ENCODE peak calls at places on chromosomes 16 and 17, in five cellular contexts. J is HCT116, K is A549, P is endothelial cell of umbilical vein, R is K562. E is an unnamed sample.

GRCh38 chr17:4620531-4621101 is 20.9 kb downstream of the ALOX15 start:
- DNase-seq in J (no peak), K (no peak), R (no peak), P (no peak), E (no peak)

GRCh38 chr16:67936876-67937605 is 391 bp upstream of the PSMB10 start:
- DNase-seq in J (no peak), K (peak; percentile 56), P (peak; percentile 64), R (no peak), E (peak; percentile 93)

GRCh38 chr17:82315703-82316358 is 1.6 kb downstream of the CD7 start:
- DNase-seq in J (no peak), R (no peak), P (no peak), K (no peak), E (no peak)

GRCh38 chr17:17080181-17080631 is 37.9 kb downstream of the MPRIP start:
- DNase-seq in R (no peak), K (no peak), J (no peak), P (no peak), E (no peak)

GRCh38 chr17:59688008-59688407 is 19.2 kb downstream of the PTRH2 start:
- DNase-seq in J (no peak), R (no peak), P (no peak), K (no peak), E (no peak)

GRCh38 chr17:29089601-29090044 is 46.7 kb downstream of the PIPOX start:
- DNase-seq in R (no peak), J (no peak), K (no peak), P (no peak), E (no peak)

GRCh38 chr17:47949951-47950350 is 7.7 kb downstream of the PRR15L start:
- DNase-seq in J (no peak), K (no peak), P (no peak), R (no peak), E (no peak)

GRCh38 chr17:38457577-38458371 is 29.5 kb downstream of the ARHGAP23 start:
- DNase-seq in P (no peak), R (no peak), J (no peak), K (no peak), E (no peak)

GRCh38 chr17:78358538-78359215 is 1.2 kb downstream of the SOCS3 start:
- DNase-seq in J (no peak), P (peak; percentile 61), R (no peak), K (no peak), E (no peak)

GRCh38 chr16:4826980-4827379 is 20.1 kb downstream of the GLYR1 start:
- DNase-seq in P (no peak), K (no peak), R (no peak), J (no peak), E (no peak)

GRCh38 chr17:48728232-48729231 is at the start of gene HOXB13:
- DNase-seq in J (peak; percentile 75), K (peak; percentile 86), R (peak; percentile 54), P (peak; percentile 36), E (no peak)

GRCh38 chr16:86505185-86505898 is 5.0 kb upstream of the FOXF1 start:
- DNase-seq in K (no peak), R (no peak), J (no peak), P (no peak), E (peak; percentile 37)

GRCh38 chr17:75563063-75563758 is 24.4 kb upstream of the MYO15B start:
- DNase-seq in P (no peak), J (no peak), K (no peak), R (no peak), E (no peak)

GRCh38 chr16:49940464-49941224 is 84.4 kb upstream of the CNEP1R1 start:
- DNase-seq in R (no peak), J (no peak), P (no peak), K (no peak), E (no peak)

GRCh38 chr16:80129791-80130190 is 411.0 kb upstream of the DYNLRB2 start:
- DNase-seq in R (no peak), P (no peak), J (no peak), K (no peak), E (no peak)

GRCh38 chr17:2172447-2172938 is 117.6 kb downstream of the HIC1 start:
- DNase-seq in J (no peak), P (no peak), K (no peak), R (no peak), E (no peak)

GRCh38 chr16:17396762-17397498 is 73.8 kb downstream of the XYLT1 start:
- DNase-seq in K (no peak), P (peak; percentile 68), J (no peak), R (no peak), E (no peak)

GRCh38 chr16:84331998-84332780 is 36.1 kb upstream of the ATP2C2 start:
- DNase-seq in P (no peak), K (no peak), J (no peak), R (no peak), E (no peak)

GRCh38 chr16:84913315-84913714 is 93.5 kb downstream of the CRISPLD2 start:
- DNase-seq in R (no peak), P (no peak), K (no peak), J (no peak), E (peak; percentile 52)

GRCh38 chr17:82835122-82835521 is 4.7 kb downstream of the ZNF750 start:
- DNase-seq in J (no peak), R (no peak), K (no peak), P (no peak), E (peak; percentile 69)

GRCh38 chr17:19646788-19647696 is 1.5 kb upstream of the ALDH3A2 start:
- DNase-seq in J (peak; percentile 52), K (no peak), P (peak; percentile 53), R (no peak), E (peak; percentile 64)

GRCh38 chr16:84247341-84247740 is 7.5 kb upstream of the KCNG4 start:
- DNase-seq in R (no peak), P (no peak), J (no peak), K (no peak), E (no peak)

GRCh38 chr17:56850591-56850990 is 16.6 kb downstream of the DGKE start:
- DNase-seq in P (no peak), J (no peak), K (no peak), R (no peak), E (no peak)

GRCh38 chr16:56681939-56682702 is at the start of gene MT1X:
- DNase-seq in K (peak; percentile 85), R (peak; percentile 85), J (peak; percentile 81), P (peak; percentile 75), E (peak; percentile 92)

GRCh38 chr16:56677474-56677873 is 4.8 kb upstream of the MT1X start:
- DNase-seq in J (no peak), P (no peak), K (no peak), R (no peak), E (no peak)

GRCh38 chr16:56682703-56683397 is 580 bp downstream of the MT1X start:
- DNase-seq in P (no peak), R (no peak), J (no peak), K (no peak), E (peak; percentile 38)

GRCh38 chr16:56679078-56679730 is 3.1 kb upstream of the MT1X start:
- DNase-seq in R (no peak), K (no peak), P (no peak), J (no peak), E (no peak)

DNA sequence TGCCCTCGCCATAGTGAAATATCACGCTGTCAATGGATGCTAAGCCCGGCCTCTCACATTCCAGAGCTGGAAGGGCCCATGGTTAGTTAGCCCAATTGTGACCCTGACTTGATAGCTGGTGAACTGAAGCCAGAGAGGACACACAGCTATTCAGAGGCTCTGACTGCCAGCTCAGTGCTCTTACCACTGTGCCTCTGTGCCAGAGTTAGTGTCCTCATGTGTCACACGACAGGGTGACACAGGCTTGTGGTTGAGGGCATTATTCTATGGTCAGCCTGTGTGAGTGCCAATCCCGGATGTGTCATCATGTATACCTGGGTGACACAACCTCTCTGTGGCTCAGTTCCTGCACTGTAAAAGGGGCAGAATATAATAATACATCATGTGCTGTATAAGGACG is 2.5 kb upstream of the MT1X start:
- DNase-seq in K (no peak), P (no peak), J (peak; percentile 65), R (no peak), E (peak; percentile 40)
- TF ChIP-seq POLR2A in K (no peak), P (no peak), J (no peak), R (no peak), E (no peak)

GRCh38 chr17:859461-860195 is 77.5 kb downstream of the MRM3 start:
- DNase-seq in J (no peak), K (no peak), P (peak; percentile 80), R (no peak), E (no peak)
- TF ChIP-seq MAX in J (no peak), K (no peak), P (no peak), R (no peak), E (no peak)

GRCh38 chr16:87856796-87857228 is 12.5 kb downstream of the SLC7A5 start:
- DNase-seq in R (no peak), K (peak; percentile 2), J (no peak), P (no peak), E (peak; percentile 63)
- TF ChIP-seq POLR2A in R (no peak), K (no peak), J (no peak), P (no peak), E (no peak)

GRCh38 chr17:79985951-79986391 is 49.7 kb downstream of the TBC1D16 start:
- DNase-seq in P (no peak), J (no peak), R (no peak), K (no peak), E (no peak)

GRCh38 chr17:79984045-79984840 is 51.4 kb downstream of the TBC1D16 start:
- DNase-seq in K (no peak), P (no peak), J (no peak), R (no peak), E (no peak)

GRCh38 chr17:79985361-79985760 is 50.3 kb downstream of the TBC1D16 start:
- DNase-seq in K (no peak), P (no peak), R (no peak), J (no peak), E (no peak)

GRCh38 chr17:79983456-79983855 is 52.2 kb downstream of the TBC1D16 start:
- DNase-seq in R (no peak), P (no peak), K (no peak), J (no peak), E (no peak)

GRCh38 chr17:79984877-79985276 is 50.8 kb downstream of the TBC1D16 start:
- DNase-seq in K (no peak), P (no peak), J (no peak), R (no peak), E (no peak)
- TF ChIP-seq MAX in K (no peak), P (no peak), J (no peak), R (no peak), E (no peak)

DNA sequence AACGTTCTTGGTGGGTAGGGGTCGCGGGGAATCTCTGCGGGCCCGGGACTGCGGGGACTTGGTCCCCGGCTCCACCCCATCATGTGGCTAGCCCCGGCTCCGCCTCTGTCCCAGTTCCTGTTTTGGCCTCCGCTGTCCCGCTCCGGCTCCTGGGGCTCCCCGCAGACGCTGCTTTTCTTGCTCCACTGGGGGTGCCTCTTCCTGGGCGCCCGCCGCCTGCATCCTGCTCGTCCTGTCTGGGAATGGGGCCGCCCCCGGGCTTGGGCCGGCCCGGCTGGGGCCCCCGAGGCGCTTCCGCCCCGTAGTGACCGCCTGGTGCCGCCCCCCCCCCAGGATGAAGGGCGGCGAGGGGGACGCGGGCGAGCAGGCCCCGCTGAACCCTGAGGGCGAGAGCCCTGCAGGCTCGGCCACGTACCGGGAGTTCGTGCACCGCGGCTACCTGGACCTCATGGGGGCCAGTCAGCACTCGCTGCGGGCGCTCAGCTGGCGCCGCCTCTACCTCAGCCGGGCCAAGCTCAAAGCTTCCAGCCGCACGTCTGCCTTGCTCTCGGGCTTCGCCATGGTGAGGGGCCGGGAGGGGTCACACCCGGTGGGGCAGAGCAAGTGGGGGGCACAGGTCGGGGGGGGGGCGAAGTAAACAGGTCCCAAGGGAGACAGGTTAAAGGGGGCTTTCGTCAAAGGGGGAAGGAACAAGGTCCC is at the start of gene ORAI3:
- DNase-seq in J (no peak), K (peak; percentile 53), R (peak; percentile 69), P (peak; percentile 52), E (peak; percentile 88)
- TF ChIP-seq POLR2A in J (peak; percentile 28), K (peak; percentile 27), R (peak; percentile 73), P (peak; percentile 68), E (peak; percentile 69)